ENCODE peak calls at places on chromosomes 1 and 21, in six cellular contexts. One of them, this sample, is unnamed.

GRCh38 chr1:218048828-218049227 is 236.3 kb upstream of the RRP15 start:
- DNase-seq in mammary epithelial cell: no peak
- DNase-seq in stomach: no peak
- DNase-seq in glutamatergic neuron: no peak
- DNase-seq in A549: no peak
- DNase-seq in activated T-cell treated with anti-CD3 and anti-CD28 coated beads, Interleukin-2, amount 50 U/mL, for 24 hours: no peak
- DNase-seq in this sample: no peak

GRCh38 chr21:29080454-29080930 is 7.0 kb upstream of the CCT8 start:
- DNase-seq in mammary epithelial cell: no peak
- DNase-seq in stomach: no peak
- DNase-seq in glutamatergic neuron: no peak
- DNase-seq in A549: no peak
- DNase-seq in activated T-cell treated with anti-CD3 and anti-CD28 coated beads, Interleukin-2, amount 50 U/mL, for 24 hours: no peak
- DNase-seq in this sample: no peak

GRCh38 chr1:1908506-1908791 is 6.6 kb upstream of the CALML6 start:
- DNase-seq in mammary epithelial cell: peak
- DNase-seq in stomach: no peak
- DNase-seq in glutamatergic neuron: no peak
- DNase-seq in A549: peak
- DNase-seq in activated T-cell treated with anti-CD3 and anti-CD28 coated beads, Interleukin-2, amount 50 U/mL, for 24 hours: no peak
- DNase-seq in this sample: no peak

GRCh38 chr1:243956448-243956847 is 94.6 kb upstream of the ZBTB18 start:
- DNase-seq in mammary epithelial cell: no peak
- DNase-seq in stomach: no peak
- DNase-seq in glutamatergic neuron: no peak
- DNase-seq in A549: no peak
- DNase-seq in activated T-cell treated with anti-CD3 and anti-CD28 coated beads, Interleukin-2, amount 50 U/mL, for 24 hours: no peak
- DNase-seq in this sample: no peak

GRCh38 chr1:186948542-186948941 is 119.8 kb downstream of the PLA2G4A start:
- DNase-seq in mammary epithelial cell: peak
- DNase-seq in stomach: no peak
- DNase-seq in glutamatergic neuron: no peak
- DNase-seq in A549: no peak
- DNase-seq in activated T-cell treated with anti-CD3 and anti-CD28 coated beads, Interleukin-2, amount 50 U/mL, for 24 hours: no peak
- DNase-seq in this sample: no peak

GRCh38 chr21:32585042-32585710 is at the start of gene TCP10L:
- DNase-seq in mammary epithelial cell: no peak
- DNase-seq in stomach: no peak
- DNase-seq in glutamatergic neuron: no peak
- DNase-seq in A549: no peak
- DNase-seq in activated T-cell treated with anti-CD3 and anti-CD28 coated beads, Interleukin-2, amount 50 U/mL, for 24 hours: no peak
- DNase-seq in this sample: no peak

GRCh38 chr1:156667968-156668709 is 9.1 kb downstream of the NES start:
- DNase-seq in mammary epithelial cell: no peak
- DNase-seq in stomach: no peak
- DNase-seq in glutamatergic neuron: no peak
- DNase-seq in A549: no peak
- DNase-seq in activated T-cell treated with anti-CD3 and anti-CD28 coated beads, Interleukin-2, amount 50 U/mL, for 24 hours: no peak
- DNase-seq in this sample: no peak

GRCh38 chr1:36321119-36321951 is 2.1 kb downstream of the EVA1B start:
- DNase-seq in mammary epithelial cell: no peak
- DNase-seq in stomach: peak
- DNase-seq in glutamatergic neuron: peak
- DNase-seq in A549: no peak
- DNase-seq in activated T-cell treated with anti-CD3 and anti-CD28 coated beads, Interleukin-2, amount 50 U/mL, for 24 hours: peak
- DNase-seq in this sample: peak

GRCh38 chr1:107499139-107499744 is 358.4 kb downstream of the NTNG1 start:
- DNase-seq in mammary epithelial cell: no peak
- DNase-seq in stomach: no peak
- DNase-seq in glutamatergic neuron: no peak
- DNase-seq in A549: no peak
- DNase-seq in activated T-cell treated with anti-CD3 and anti-CD28 coated beads, Interleukin-2, amount 50 U/mL, for 24 hours: no peak
- DNase-seq in this sample: no peak

GRCh38 chr1:160116277-160117147 is 953 bp downstream of the ATP1A2 start:
- DNase-seq in mammary epithelial cell: peak
- DNase-seq in stomach: no peak
- DNase-seq in glutamatergic neuron: no peak
- DNase-seq in A549: no peak
- DNase-seq in activated T-cell treated with anti-CD3 and anti-CD28 coated beads, Interleukin-2, amount 50 U/mL, for 24 hours: no peak
- DNase-seq in this sample: no peak

GRCh38 chr1:54955359-54955758 is 25.1 kb upstream of the TMEM61 start:
- DNase-seq in mammary epithelial cell: peak
- DNase-seq in stomach: no peak
- DNase-seq in glutamatergic neuron: no peak
- DNase-seq in A549: no peak
- DNase-seq in activated T-cell treated with anti-CD3 and anti-CD28 coated beads, Interleukin-2, amount 50 U/mL, for 24 hours: no peak
- DNase-seq in this sample: no peak